ENCODE peak calls at places on chromosomes 13 and 19, in six cellular contexts. G is neuronal stem cell, N is IMR-90, I is mesenchymal stem cell, H is H1, E is trophoblast cell. S is an unnamed sample.

GRCh38 chr13:36848228-36848982 is 29.4 kb downstream of the RFXAP start:
- DNase-seq in G (no peak), N (peak; percentile 19), I (no peak), H (peak; percentile 55), E (no peak), S (peak; percentile 43)

GRCh38 chr19:18145391-18145999 is 7.5 kb upstream of the PIK3R2 start:
- DNase-seq in H (no peak), I (no peak), E (no peak), G (no peak), N (no peak), S (no peak)

GRCh38 chr19:54461201-54462071 is 2.1 kb downstream of the LENG9 start:
- DNase-seq in I (peak; percentile 21), N (peak; percentile 54), E (no peak), H (no peak), G (no peak), S (no peak)

GRCh38 chr13:113536461-113537110 is 46.1 kb upstream of the DCUN1D2 start:
- DNase-seq in E (no peak), N (no peak), G (no peak), I (no peak), H (no peak), S (no peak)

GRCh38 chr13:51444922-51445321 is 7.9 kb downstream of the INTS6 start:
- DNase-seq in I (peak; percentile 55), E (peak; percentile 37), G (no peak), H (no peak), N (peak; percentile 68), S (peak; percentile 33)

GRCh38 chr13:45121421-45121820 is 1.1 kb downstream of the GTF2F2 start:
- DNase-seq in G (no peak), N (peak; percentile 53), I (peak; percentile 59), H (no peak), E (peak; percentile 13), S (peak; percentile 53)

GRCh38 chr13:50291611-50292010 is 276.4 kb downstream of the KCNRG start:
- DNase-seq in N (no peak), G (no peak), I (no peak), E (no peak), H (no peak), S (no peak)

GRCh38 chr19:11420429-11420893 is 1.3 kb upstream of the RGL3 start:
- DNase-seq in H (peak; percentile 63), G (no peak), I (peak; percentile 61), E (peak; percentile 36), N (no peak), S (no peak)

GRCh38 chr19:6979341-6979740 is 41.9 kb downstream of the MBD3L2B start:
- DNase-seq in N (no peak), E (no peak), H (no peak), G (no peak), I (no peak), S (no peak)

GRCh38 chr13:110640591-110641029 is 25.3 kb downstream of the NAXD start:
- DNase-seq in E (no peak), N (peak; percentile 60), H (no peak), I (peak; percentile 34), G (no peak), S (no peak)

GRCh38 chr19:54478677-54479266 is 5.7 kb upstream of the CDC42EP5 start:
- DNase-seq in I (peak; percentile 73), G (peak; percentile 83), N (peak; percentile 49), E (peak; percentile 78), H (peak; percentile 66), S (peak; percentile 85)

GRCh38 chr19:7505682-7506384 is 10.1 kb upstream of the ZNF358 start:
- DNase-seq in H (peak; percentile 81), N (no peak), E (peak; percentile 29), I (peak; percentile 25), G (no peak), S (peak; percentile 37)

GRCh38 chr13:98252931-98253470 is 75.9 kb upstream of the RNF113B start:
- DNase-seq in H (no peak), N (peak; percentile 88), I (peak; percentile 87), E (peak; percentile 67), G (no peak), S (peak; percentile 85)

GRCh38 chr13:45398862-45399261 is 19.3 kb downstream of the SLC25A30 start:
- DNase-seq in I (no peak), H (no peak), E (no peak), N (no peak), G (no peak), S (no peak)

GRCh38 chr19:40358773-40359172 is 10.3 kb downstream of the PLD3 start:
- DNase-seq in N (no peak), G (no peak), E (peak; percentile 8), H (no peak), I (no peak), S (no peak)

GRCh38 chr13:110683203-110683883 is 22.6 kb downstream of the CARS2 start:
- DNase-seq in E (peak; percentile 49), G (no peak), H (no peak), I (peak; percentile 47), N (peak; percentile 15), S (peak; percentile 37)

GRCh38 chr19:32324631-32325215 is 20.7 kb upstream of the ZNF507 start:
- DNase-seq in E (no peak), N (peak; percentile 6), G (no peak), H (no peak), I (no peak), S (no peak)

GRCh38 chr13:64633948-64634347 is 2596.2 kb downstream of the PCDH9 start:
- DNase-seq in E (no peak), H (no peak), G (no peak), I (no peak), N (no peak), S (peak; percentile 11)

GRCh38 chr13:71964491-71965108 is 97.6 kb upstream of the DACH1 start:
- DNase-seq in N (no peak), H (no peak), I (peak; percentile 6), E (no peak), G (no peak), S (no peak)

GRCh38 chr13:22372261-22372660 is 701.4 kb downstream of the FGF9 start:
- DNase-seq in I (no peak), G (no peak), E (no peak), N (no peak), H (peak; percentile 47), S (peak; percentile 32)

DNA sequence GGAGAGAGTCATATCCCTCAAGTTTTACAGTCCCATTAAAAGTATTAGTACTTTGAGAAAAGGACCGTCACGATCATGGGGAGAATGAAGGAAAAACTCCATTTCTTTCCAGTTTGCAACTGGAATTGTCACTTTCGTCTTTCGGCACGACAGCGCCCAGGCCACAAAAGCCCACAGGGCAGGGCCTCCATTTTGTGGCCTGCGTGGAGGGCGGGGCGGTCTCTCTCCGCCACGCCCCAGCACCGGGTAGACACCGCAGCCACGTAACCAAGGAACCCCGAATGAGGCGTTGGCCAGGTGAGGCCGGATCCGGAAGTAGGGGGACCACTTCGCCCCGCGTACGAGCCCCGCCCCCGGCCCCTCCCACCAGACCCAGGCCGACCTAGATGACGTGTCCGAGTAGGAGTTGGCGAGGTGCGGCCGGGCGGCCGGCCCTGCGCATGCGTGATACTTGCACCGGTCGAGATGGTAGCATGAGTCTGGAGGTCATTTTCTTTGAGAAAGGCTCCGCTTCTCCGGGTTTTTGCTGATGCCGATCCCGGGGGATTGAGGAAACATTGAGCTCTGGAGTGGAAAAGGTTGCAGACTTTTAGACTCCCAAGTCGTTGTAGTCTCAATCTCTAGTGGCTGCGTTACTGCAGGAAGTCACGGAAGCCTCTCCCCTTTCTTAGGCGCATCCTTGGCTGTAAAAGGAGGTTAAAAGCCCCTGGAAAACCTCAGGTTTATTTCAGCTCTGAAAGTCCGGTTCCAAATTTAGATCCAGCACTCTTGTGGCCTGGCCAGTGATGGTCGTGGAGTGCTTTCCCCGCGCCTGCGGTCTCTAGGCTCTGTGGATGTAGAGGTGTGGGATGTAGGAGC is 2.7 kb upstream of the TM9SF2 start:
- DNase-seq in E (peak; percentile 99), N (peak; percentile 95), G (peak; percentile 94), I (peak; percentile 97), H (peak; percentile 96), S (peak; percentile 99)
- H2BK5ac ChIP-seq in E (peak overlapping the region; percentile 80), N (peak overlapping the region; percentile 68), G (peak overlapping the region; percentile 68), I (peak overlapping the region; percentile 48), H (peak overlapping the region; percentile 53), S (peak overlapping the region; percentile 62)

GRCh38 chr19:16095071-16095571 is 16.6 kb upstream of the RAB8A start:
- DNase-seq in G (no peak), I (no peak), H (no peak), E (no peak), N (no peak), S (no peak)

GRCh38 chr19:16098416-16098768 is 13.3 kb upstream of the RAB8A start:
- DNase-seq in H (no peak), E (no peak), N (no peak), I (no peak), G (no peak), S (no peak)

GRCh38 chr19:16096281-16096855 is 15.3 kb upstream of the RAB8A start:
- DNase-seq in N (no peak), E (peak; percentile 78), H (no peak), I (peak; percentile 47), G (no peak), S (no peak)

GRCh38 chr19:16091546-16092475 is 15.5 kb downstream of the TPM4 start:
- DNase-seq in N (no peak), H (no peak), I (no peak), G (no peak), E (peak; percentile 68), S (no peak)

DNA sequence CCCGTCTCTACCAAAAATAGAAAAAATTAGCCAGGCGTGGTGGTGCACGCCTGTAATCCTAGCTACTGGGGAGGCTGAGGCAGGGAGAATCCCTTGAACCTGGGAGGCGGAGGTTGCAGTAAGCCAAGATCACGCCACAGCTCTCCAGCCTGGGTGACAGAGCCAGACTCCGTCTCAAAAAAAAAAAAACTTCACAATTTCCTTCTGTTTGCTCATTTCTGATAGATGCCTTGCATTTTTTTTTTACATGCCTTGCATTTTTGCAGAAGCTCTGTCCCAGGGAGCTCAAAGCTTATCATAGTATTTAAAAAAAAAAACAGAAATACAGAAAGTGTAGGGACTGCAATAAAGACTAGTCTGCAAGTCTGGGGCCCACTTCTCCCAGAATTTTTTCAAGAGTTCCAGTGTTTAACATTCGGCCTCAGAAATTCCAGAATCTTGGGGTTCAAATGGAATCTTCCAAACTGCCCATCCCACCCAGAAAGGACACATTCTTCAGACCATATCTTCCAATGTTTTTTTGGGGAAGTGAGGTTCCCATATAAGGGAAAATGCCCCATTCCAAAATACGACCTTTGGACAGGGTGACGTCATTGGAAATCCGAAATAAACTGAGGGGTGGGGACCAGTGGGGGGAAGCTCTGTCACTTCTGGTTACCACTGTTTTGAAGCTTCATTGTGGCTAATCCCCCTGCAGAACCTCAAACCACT is 17.2 kb upstream of the RAB8A start:
- DNase-seq in E (peak; percentile 74), N (no peak), G (no peak), I (no peak), H (no peak), S (no peak)
- H3K36me3 ChIP-seq in E (peaks cover 90% of the 10 kb centered on the region), N (peaks cover 88% of the 10 kb centered on the region), G (peaks cover 99% of the 10 kb centered on the region), I (peaks cover 83% of the 10 kb centered on the region), H (peaks cover 92% of the 10 kb centered on the region), S (peaks cover 36% of the 10 kb centered on the region)

GRCh38 chr19:38035515-38036495 is 128.8 kb downstream of the SIPA1L3 start:
- DNase-seq in I (peak; percentile 47), E (no peak), N (peak; percentile 58), G (no peak), H (no peak), S (no peak)
- H2BK5ac ChIP-seq in I (peak overlapping the region; percentile 83), E (no peak overlapping the region), N (peak overlapping the region; percentile 55), G (no peak overlapping the region), H (peak overlapping the region; percentile 54), S (no peak overlapping the region)

DNA sequence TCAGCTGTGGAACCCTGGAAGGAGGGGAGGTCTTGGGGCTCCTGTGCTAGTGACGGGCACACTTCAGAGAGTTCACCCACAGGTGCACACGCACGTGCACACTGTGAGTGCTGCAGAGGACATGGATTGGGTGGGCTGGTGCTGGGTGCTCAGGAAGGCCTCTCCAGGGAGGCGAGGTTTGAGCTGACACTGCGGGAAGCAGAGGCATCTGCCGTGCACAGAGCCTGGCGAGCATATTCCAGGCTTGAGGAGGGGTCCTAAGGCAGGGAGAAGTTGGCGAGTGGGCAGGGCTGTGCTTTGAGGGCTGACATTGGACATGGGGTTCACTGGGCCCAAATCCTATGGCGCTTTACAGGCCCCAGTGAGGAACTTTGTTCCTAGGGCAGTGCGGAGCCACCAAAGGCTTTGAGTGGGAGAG is 25.6 kb downstream of the CCDC8 start:
- DNase-seq in I (no peak), N (no peak), G (no peak), H (no peak), E (no peak), S (no peak)
- H3K36me3 ChIP-seq in I (peaks cover 98% of the 10 kb centered on the region), N (peaks cover 55% of the 10 kb centered on the region), G (peaks cover 99% of the 10 kb centered on the region), H (peaks cover 64% of the 10 kb centered on the region), E (peaks cover 74% of the 10 kb centered on the region), S (peaks cover 18% of the 10 kb centered on the region)

S was measured in mesendoderm.